ENCODE peak calls at places on chromosomes 6 and 20, in six cellular contexts. One of them, this sample, is unnamed.

GRCh38 chr20:61954276-61955021 is 111.2 kb downstream of the TAF4 start:
- DNase-seq in naive B cell: no peak
- DNase-seq in tibial nerve: no peak
- DNase-seq in LHCN-M2: no peak
- DNase-seq in right lobe of liver: no peak
- DNase-seq in GDM1: no peak
- DNase-seq in this sample: peak; percentile 64

GRCh38 chr6:170296746-170297576 is 6.1 kb upstream of the DLL1 start:
- DNase-seq in naive B cell: peak; percentile 17
- DNase-seq in tibial nerve: no peak
- DNase-seq in LHCN-M2: no peak
- DNase-seq in right lobe of liver: no peak
- DNase-seq in GDM1: no peak
- DNase-seq in this sample: no peak

GRCh38 chr6:106508836-106509235 is 120.5 kb downstream of the RTN4IP1 start:
- DNase-seq in naive B cell: no peak
- DNase-seq in tibial nerve: no peak
- DNase-seq in LHCN-M2: no peak
- DNase-seq in right lobe of liver: no peak
- DNase-seq in GDM1: no peak
- DNase-seq in this sample: no peak

GRCh38 chr6:6332240-6332639 is 11.8 kb upstream of the F13A1 start:
- DNase-seq in naive B cell: peak; percentile 48
- DNase-seq in tibial nerve: no peak
- DNase-seq in LHCN-M2: no peak
- DNase-seq in right lobe of liver: no peak
- DNase-seq in GDM1: no peak
- DNase-seq in this sample: no peak

GRCh38 chr6:108555399-108556052 is 5.2 kb upstream of the FOXO3 start:
- DNase-seq in naive B cell: no peak
- DNase-seq in tibial nerve: no peak
- DNase-seq in LHCN-M2: no peak
- DNase-seq in right lobe of liver: peak; percentile 48
- DNase-seq in GDM1: no peak
- DNase-seq in this sample: no peak

GRCh38 chr6:139927742-139928305 is 553.4 kb upstream of the CITED2 start:
- DNase-seq in naive B cell: no peak
- DNase-seq in tibial nerve: no peak
- DNase-seq in LHCN-M2: no peak
- DNase-seq in right lobe of liver: no peak
- DNase-seq in GDM1: no peak
- DNase-seq in this sample: no peak

GRCh38 chr20:24309596-24309995 is 159.8 kb upstream of the SYNDIG1 start:
- DNase-seq in naive B cell: no peak
- DNase-seq in tibial nerve: no peak
- DNase-seq in LHCN-M2: no peak
- DNase-seq in right lobe of liver: no peak
- DNase-seq in GDM1: no peak
- DNase-seq in this sample: no peak

GRCh38 chr20:58981564-58982364 is 708 bp downstream of the NELFCD start:
- DNase-seq in naive B cell: no peak
- DNase-seq in tibial nerve: no peak
- DNase-seq in LHCN-M2: peak; percentile 29
- DNase-seq in right lobe of liver: no peak
- DNase-seq in GDM1: no peak
- DNase-seq in this sample: peak; percentile 87